ENCODE peak calls at places on chromosomes 6 and 20, in five cellular contexts. M is SK-N-SH, W is transverse colon, Z is OCI-LY7, R is progenitor cell of endocrine pancreas. D is an unnamed sample.

GRCh38 chr20:57498425-57499400 is 26.2 kb downstream of the CTCFL start:
- DNase-seq in M (peak; percentile 60), W (no peak), Z (peak; percentile 70), R (no peak), D (no peak)

GRCh38 chr6:17101422-17102257 is at the start of gene STMND1:
- DNase-seq in M (peak; percentile 47), W (peak; percentile 83), Z (no peak), R (no peak), D (peak; percentile 18)

GRCh38 chr20:42610070-42610469 is 579.6 kb downstream of the PTPRT start:
- DNase-seq in M (no peak), W (no peak), Z (no peak), R (no peak), D (no peak)

GRCh38 chr20:14792915-14793314 is 455.5 kb upstream of the FLRT3 start:
- DNase-seq in M (no peak), W (no peak), Z (no peak), R (no peak), D (no peak)

GRCh38 chr6:137800749-137801148 is 66.3 kb upstream of the TNFAIP3 start:
- DNase-seq in M (no peak), W (no peak), Z (no peak), R (no peak), D (no peak)

GRCh38 chr6:14676977-14677781 is 559.6 kb downstream of the CD83 start:
- DNase-seq in M (no peak), W (no peak), Z (no peak), R (no peak), D (no peak)

GRCh38 chr6:34145161-34146020 is 496 bp downstream of the GRM4 start:
- DNase-seq in M (peak; percentile 78), W (no peak), Z (peak; percentile 43), R (no peak), D (no peak)

GRCh38 chr20:34525342-34525708 is 9.1 kb downstream of the DYNLRB1 start:
- DNase-seq in M (no peak), W (no peak), Z (no peak), R (no peak), D (no peak)

GRCh38 chr6:157235600-157236039 is 87.7 kb downstream of the TMEM242 start:
- DNase-seq in M (no peak), W (peak; percentile 67), Z (no peak), R (peak; percentile 34), D (peak; percentile 57)

D was measured in frontal cortex.